ENCODE peak calls at places on chromosomes 2 and 18, in four cellular contexts. C is GM12865, E is HCT116, M is heart right ventricle. N is an unnamed sample.
A peak's percentile ranks its signal among the peaks of the same experiment; 100 is the strongest.

GRCh38 chr2:45813003-45813601 is 161.6 kb downstream of the PRKCE start:
- DNase-seq in M (peak; percentile 34), C (no peak), E (no peak), N (no peak)

GRCh38 chr2:60819155-60819862 is 62.1 kb upstream of the REL start:
- DNase-seq in M (no peak), C (no peak), E (no peak), N (peak; percentile 70)

GRCh38 chr2:202221873-202222272 is 16.5 kb downstream of the SUMO1 start:
- DNase-seq in M (no peak), E (no peak), C (no peak), N (no peak)

GRCh38 chr2:217741381-217741955 is 261.3 kb downstream of the TNS1 start:
- DNase-seq in E (no peak), M (no peak), C (no peak), N (no peak)

GRCh38 chr2:20424300-20425290 is 22.3 kb upstream of the RHOB start:
- DNase-seq in M (peak; percentile 50), C (peak; percentile 91), E (no peak), N (no peak)

GRCh38 chr2:56565143-56565542 is 381.4 kb downstream of the CCDC85A start:
- DNase-seq in C (no peak), E (no peak), M (no peak), N (no peak)

GRCh38 chr2:7031424-7032245 is 114.4 kb downstream of the RNF144A start:
- DNase-seq in C (no peak), E (peak; percentile 52), M (no peak), N (peak; percentile 99)

GRCh38 chr2:75277111-75277510 is 77.8 kb upstream of the TACR1 start:
- DNase-seq in C (no peak), M (no peak), E (no peak), N (no peak)

GRCh38 chr2:8622924-8623465 is 58.9 kb upstream of the ID2 start:
- DNase-seq in E (no peak), C (no peak), M (no peak), N (no peak)

GRCh38 chr18:56565596-56566355 is 72.6 kb downstream of the TXNL1 start:
- DNase-seq in M (no peak), C (no peak), E (no peak), N (no peak)

GRCh38 chr2:154443919-154444318 is 254.6 kb upstream of the KCNJ3 start:
- DNase-seq in E (no peak), C (no peak), M (no peak), N (no peak)

GRCh38 chr2:36559221-36559942 is 38.6 kb downstream of the FEZ2 start:
- DNase-seq in E (no peak), M (no peak), C (no peak), N (no peak)

GRCh38 chr2:36561223-36561944 is 36.6 kb downstream of the FEZ2 start:
- DNase-seq in E (peak; percentile 88), C (no peak), M (no peak), N (peak; percentile 55)

GRCh38 chr2:36562973-36563532 is 34.9 kb downstream of the FEZ2 start:
- DNase-seq in C (no peak), E (no peak), M (no peak), N (no peak)

GRCh38 chr2:36562245-36562644 is 35.7 kb downstream of the FEZ2 start:
- DNase-seq in C (no peak), E (no peak), M (no peak), N (no peak)

GRCh38 chr2:36560726-36561125 is 37.2 kb downstream of the FEZ2 start:
- DNase-seq in M (no peak), E (no peak), C (no peak), N (no peak)
- H3K4me3 ChIP-seq in M (no peak overlapping the region), E (no peak overlapping the region), C (no peak overlapping the region), N (no peak overlapping the region)

DNA sequence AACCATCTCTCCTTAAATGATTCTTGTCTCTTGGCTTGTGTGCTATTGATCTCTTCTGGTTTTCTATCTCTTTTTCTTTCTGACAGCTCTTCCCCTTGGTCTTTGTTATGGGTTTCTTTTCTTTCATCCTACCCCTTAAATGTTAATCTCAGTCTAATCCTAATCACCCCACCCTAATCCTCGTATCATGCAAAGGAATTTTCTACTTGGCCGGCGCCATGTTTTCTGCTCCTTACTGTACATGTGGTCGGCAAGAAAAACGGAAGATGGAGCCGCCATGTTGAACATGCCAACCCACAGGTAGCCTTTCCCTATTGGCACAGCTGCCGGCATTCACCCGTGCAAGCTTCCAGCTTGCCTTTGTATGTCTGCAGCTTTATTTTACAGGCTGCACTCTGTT is 61.8 kb upstream of the VPS54 start:
- DNase-seq in E (no peak), M (no peak), C (no peak), N (no peak)
- H3K4me3 ChIP-seq in E (no peak overlapping the region), M (no peak overlapping the region), C (no peak overlapping the region), N (no peak overlapping the region)

DNA sequence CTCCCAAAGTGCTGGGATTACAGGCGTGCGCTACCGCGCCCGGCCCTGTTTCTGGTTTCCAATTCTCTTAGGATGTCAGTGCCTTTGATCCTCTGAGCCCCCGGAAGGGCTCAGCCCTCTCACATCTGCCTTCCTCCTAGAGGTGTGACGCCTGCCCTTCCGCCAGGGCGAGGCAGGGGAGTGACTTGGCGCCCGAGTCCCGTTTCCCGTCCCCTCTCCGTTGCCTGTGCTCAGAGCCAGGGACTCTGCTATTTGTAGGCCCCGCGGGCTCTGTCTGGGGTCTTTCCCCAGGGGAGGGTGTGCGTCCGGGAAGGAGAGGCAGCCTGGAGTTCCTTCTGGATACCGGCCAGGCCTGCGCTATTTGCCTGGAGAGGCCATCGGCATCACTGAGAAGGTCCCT is 103.8 kb upstream of the TAF1B start:
- DNase-seq in E (no peak), C (peak; percentile 78), M (peak; percentile 86), N (peak; percentile 60)
- H3K4me3 ChIP-seq in E (no peak overlapping the region), C (peak overlapping the region; percentile 35), M (peak overlapping the region; percentile 40), N (peak overlapping the region; percentile 37)

DNA sequence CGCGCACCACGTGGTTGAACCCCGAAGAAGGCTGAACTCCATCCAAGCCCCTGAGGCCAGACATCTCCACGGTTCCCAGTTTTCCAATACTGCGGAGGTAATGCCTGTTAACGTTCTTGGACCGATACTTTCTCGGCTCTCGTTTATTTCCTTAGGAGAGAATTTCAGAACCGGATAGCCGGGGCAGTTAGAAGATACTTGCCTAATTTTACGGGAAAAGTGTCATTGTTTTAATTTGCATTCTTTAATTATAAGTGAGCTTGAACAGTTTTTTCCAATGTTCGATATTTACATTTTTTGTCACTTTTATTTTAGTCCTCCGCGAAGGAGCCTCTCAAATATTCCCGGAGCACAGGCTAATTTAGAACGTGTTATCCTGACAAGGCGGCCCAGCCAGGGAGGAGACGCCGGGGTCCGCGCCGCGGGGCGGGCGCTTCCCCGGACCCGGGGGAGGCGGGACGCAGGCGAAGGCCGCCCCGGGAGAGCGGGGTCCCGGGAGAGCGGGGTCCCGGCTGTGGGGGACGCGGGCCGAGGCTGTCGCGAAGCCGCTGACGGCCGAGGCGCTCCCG is 10.1 kb upstream of the KCNG2 start:
- DNase-seq in C (no peak), E (no peak), M (no peak), N (no peak)
- H3K4me3 ChIP-seq in C (no peak overlapping the region), E (no peak overlapping the region), M (peak overlapping the region; percentile 31), N (no peak overlapping the region)

DNA sequence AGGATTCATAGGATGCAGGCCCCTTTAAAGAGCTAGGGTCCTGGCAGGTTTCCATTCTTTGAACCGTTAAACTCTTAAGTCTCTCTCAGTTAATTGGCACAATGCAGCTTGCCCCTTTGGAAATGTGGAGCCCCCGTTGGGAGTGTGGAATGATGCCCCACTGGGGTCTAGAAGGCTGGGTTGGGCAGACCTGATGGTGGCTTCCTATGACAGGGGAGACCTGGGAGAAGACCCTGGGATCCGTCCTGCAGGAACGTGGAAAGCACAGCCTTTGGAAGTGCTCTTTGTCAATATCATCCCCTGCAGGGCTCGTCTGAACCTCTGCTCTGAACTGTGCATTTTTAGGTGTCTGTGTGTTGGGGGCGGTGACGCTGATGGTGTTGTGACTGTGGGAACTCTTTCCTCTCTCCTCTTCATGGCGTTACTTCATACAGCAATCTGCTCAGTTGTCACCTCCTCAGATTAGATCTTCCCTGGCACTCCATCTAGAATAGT is 190.6 kb downstream of the MYCN start:
- DNase-seq in M (no peak), E (no peak), C (no peak), N (no peak)
- H3K4me3 ChIP-seq in M (no peak overlapping the region), E (no peak overlapping the region), C (no peak overlapping the region), N (no peak overlapping the region)

GRCh38 chr18:1020731-1021344 is 116.2 kb downstream of the ADCYAP1 start:
- DNase-seq in E (no peak), M (no peak), C (no peak), N (no peak)
- H3K4me3 ChIP-seq in E (no peak overlapping the region), M (no peak overlapping the region), C (no peak overlapping the region), N (no peak overlapping the region)

GRCh38 chr2:216636570-216637450 is 3.6 kb downstream of the IGFBP2 start:
- DNase-seq in C (no peak), E (peak; percentile 64), M (no peak), N (peak; percentile 94)
- H3K4me3 ChIP-seq in C (no peak overlapping the region), E (peak overlapping the region; percentile 20), M (peak overlapping the region; percentile 72), N (no peak overlapping the region)

DNA sequence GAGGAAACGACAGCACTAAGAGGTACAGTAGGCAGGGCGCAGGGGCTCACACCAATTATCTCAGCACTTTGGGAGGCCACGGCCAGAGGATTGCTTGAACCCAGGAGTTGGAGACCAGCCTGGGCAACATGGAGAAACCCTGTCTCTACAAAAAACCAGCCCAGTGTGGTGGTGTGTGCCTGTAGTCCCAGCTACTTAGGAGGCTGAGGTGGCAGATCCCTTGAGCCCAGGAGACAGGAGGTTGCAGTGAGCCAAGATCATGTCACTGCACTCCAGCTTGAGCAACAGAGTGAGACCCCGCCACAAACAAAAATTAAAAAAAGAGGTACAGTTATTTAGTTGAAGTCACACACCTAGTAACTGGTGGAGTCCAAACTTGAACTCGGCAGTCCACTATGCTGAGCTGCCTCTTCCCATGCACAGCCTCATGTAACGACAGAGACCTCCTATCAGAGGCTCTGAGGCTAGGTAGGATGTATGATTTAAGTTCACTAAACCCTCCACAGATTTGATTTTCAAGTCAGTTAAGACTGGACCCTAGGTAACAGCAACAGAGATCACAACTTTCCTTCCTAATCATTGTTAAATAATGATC is 8.7 kb downstream of the STK17B start:
- DNase-seq in M (no peak), E (no peak), C (no peak), N (no peak)
- H3K4me3 ChIP-seq in M (no peak overlapping the region), E (no peak overlapping the region), C (peak overlapping the region; percentile 15), N (peak overlapping the region; percentile 10)

DNA sequence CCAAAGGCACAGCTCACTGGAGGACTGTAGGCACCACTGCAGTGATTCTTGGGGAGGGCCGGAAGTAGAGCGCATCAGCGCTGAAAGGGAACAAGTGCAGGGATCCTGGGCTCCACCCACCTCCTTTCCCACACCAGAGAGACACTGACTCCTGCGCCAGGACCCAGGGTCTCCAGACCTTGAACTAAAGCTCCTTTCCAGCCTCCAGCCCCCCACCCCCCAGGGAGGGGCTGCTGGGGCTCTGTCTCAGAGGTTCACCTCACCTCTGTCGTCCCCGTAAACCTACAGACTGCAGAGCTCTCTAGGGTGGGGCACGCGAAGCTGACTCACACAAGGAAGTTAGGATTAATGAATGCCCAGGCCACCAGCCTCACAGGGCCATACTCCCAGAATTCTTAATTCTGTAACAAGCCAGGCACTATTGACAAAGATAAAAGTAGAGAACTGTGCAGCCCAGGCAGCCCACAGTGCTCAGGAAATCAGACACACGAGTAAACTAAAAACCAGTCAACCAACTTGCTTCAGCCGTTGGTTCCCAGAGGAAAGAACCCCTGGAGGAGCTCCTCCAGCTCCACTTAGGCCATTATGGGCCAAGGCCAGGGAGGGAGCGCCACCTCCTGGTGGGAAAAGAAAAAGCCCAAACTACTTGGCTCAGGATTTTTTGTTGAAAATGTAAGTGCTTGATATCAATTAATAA is 45.1 kb upstream of the ACAA2 start:
- DNase-seq in E (peak; percentile 68), M (peak; percentile 58), C (peak; percentile 62), N (peak; percentile 90)
- H3K4me3 ChIP-seq in E (peak overlapping the region; percentile 26), M (no peak overlapping the region), C (no peak overlapping the region), N (no peak overlapping the region)

N was measured in small intestine.